ENCODE peak calls at places on chromosomes 12 and 14, in four cellular contexts. V is bronchial epithelial cell, T is psoas muscle, D is T-cell. G is an unnamed sample.

GRCh38 chr12:68349083-68349700 is 17.0 kb upstream of the MDM1 start:
- DNase-seq in V (no peak), T (no peak), D (no peak), G (no peak)

GRCh38 chr14:39023939-39024871 is 78.8 kb downstream of the SEC23A start:
- DNase-seq in V (no peak), T (no peak), D (no peak), G (no peak)

GRCh38 chr12:98220636-98221035 is 294.8 kb upstream of the TMPO start:
- DNase-seq in V (no peak), T (no peak), D (no peak), G (no peak)

GRCh38 chr14:68576031-68576430 is 216.8 kb downstream of the ZFP36L1 start:
- DNase-seq in V (peak; percentile 43), T (no peak), D (no peak), G (no peak)

GRCh38 chr12:101855364-101855884 is 22.0 kb upstream of the DRAM1 start:
- DNase-seq in V (peak; percentile 83), T (no peak), D (no peak), G (no peak)

GRCh38 chr14:59086241-59086899 is 102.1 kb upstream of the DAAM1 start:
- DNase-seq in V (no peak), T (no peak), D (no peak), G (no peak)

GRCh38 chr12:115273446-115273845 is 589.5 kb upstream of the TBX3 start:
- DNase-seq in V (no peak), T (no peak), D (no peak), G (no peak)

GRCh38 chr14:51581017-51581881 is 70.5 kb upstream of the FRMD6 start:
- DNase-seq in V (peak; percentile 93), T (no peak), D (no peak), G (no peak)

GRCh38 chr14:101857226-101857625 is 95.7 kb downstream of the PPP2R5C start:
- DNase-seq in V (peak; percentile 4), T (no peak), D (no peak), G (no peak)

GRCh38 chr12:32181498-32182175 is 75.0 kb downstream of the BICD1 start:
- DNase-seq in V (no peak), T (no peak), D (no peak), G (no peak)

GRCh38 chr12:106841471-106842302 is 67.2 kb downstream of the RIC8B start:
- DNase-seq in V (peak; percentile 40), T (no peak), D (peak; percentile 30), G (peak; percentile 21)

GRCh38 chr12:122516544-122517361 is 10.0 kb downstream of the RSRC2 start:
- DNase-seq in V (no peak), T (no peak), D (no peak), G (no peak)

GRCh38 chr14:90495357-90496276 is 98.8 kb downstream of the CALM1 start:
- DNase-seq in V (peak; percentile 46), T (peak; percentile 30), D (peak; percentile 49), G (no peak)

GRCh38 chr12:131832393-131833231 is 4.4 kb downstream of the MMP17 start:
- DNase-seq in V (peak; percentile 33), T (peak; percentile 85), D (no peak), G (no peak)

GRCh38 chr14:49992901-49993335 is 100.0 kb downstream of the ARF6 start:
- DNase-seq in V (peak; percentile 10), T (no peak), D (no peak), G (no peak)

GRCh38 chr14:65387628-65388027 is 24.9 kb upstream of the FUT8 start:
- DNase-seq in V (no peak), T (no peak), D (no peak), G (no peak)

GRCh38 chr12:127064207-127064606 is 1202.8 kb upstream of the TMEM132C start:
- DNase-seq in V (no peak), T (no peak), D (no peak), G (no peak)

GRCh38 chr12:115886666-115887065 is 390.8 kb downstream of the MED13L start:
- DNase-seq in V (no peak), T (no peak), D (no peak), G (no peak)

GRCh38 chr12:47378907-47379306 is 299.1 kb upstream of the AMIGO2 start:
- DNase-seq in V (no peak), T (no peak), D (no peak), G (no peak)

GRCh38 chr14:28301179-28301578 is 465.4 kb upstream of the FOXG1 start:
- DNase-seq in V (no peak), T (no peak), D (no peak), G (no peak)

GRCh38 chr14:102952276-102952675 is 29.8 kb downstream of the AMN start:
- DNase-seq in V (no peak), T (no peak), D (no peak), G (no peak)

GRCh38 chr12:50271724-50272247 is 11.5 kb downstream of the LIMA1 start:
- DNase-seq in V (no peak), T (no peak), D (no peak), G (no peak)

GRCh38 chr12:15856097-15856982 is 25.8 kb upstream of the STRAP start:
- DNase-seq in V (peak; percentile 71), T (no peak), D (peak; percentile 40), G (no peak)

GRCh38 chr12:81077686-81078441 is at the start of gene ACSS3:
- DNase-seq in V (peak; percentile 4), T (peak; percentile 76), D (no peak), G (peak; percentile 79)

GRCh38 chr12:79689477-79690155 is 1.1 kb downstream of the PAWR start:
- DNase-seq in V (peak; percentile 60), T (peak; percentile 57), D (no peak), G (peak; percentile 90)

GRCh38 chr12:122517877-122518276 is 8.9 kb downstream of the RSRC2 start:
- DNase-seq in V (no peak), T (no peak), D (no peak), G (no peak)

GRCh38 chr14:74018029-74018703 is 922 bp downstream of the ENTPD5 start:
- DNase-seq in V (peak; percentile 85), T (no peak), D (no peak), G (no peak)

G was measured in upper lobe of left lung.